ENCODE peak calls at places on chromosome 13, in nine cellular contexts. One of them, this sample, is unnamed.

GRCh38 chr13:79096099-79096498 is 310.0 kb downstream of the RBM26 start:
- DNase-seq in breast epithelium: no peak
- DNase-seq in fibroblast of mammary gland: no peak
- DNase-seq in heart right ventricle: no peak
- DNase-seq in pancreas: no peak
- DNase-seq in left ventricle myocardium inferior: no peak
- DNase-seq in RWPE2: no peak
- DNase-seq in ascending aorta: no peak
- DNase-seq in HCT116: no peak
- DNase-seq in this sample: no peak

GRCh38 chr13:101627556-101627943 is 175.1 kb downstream of the ITGBL1 start:
- DNase-seq in breast epithelium: no peak
- DNase-seq in fibroblast of mammary gland: peak; percentile 37
- DNase-seq in heart right ventricle: no peak
- DNase-seq in pancreas: no peak
- DNase-seq in left ventricle myocardium inferior: no peak
- DNase-seq in RWPE2: no peak
- DNase-seq in ascending aorta: no peak
- DNase-seq in HCT116: no peak
- DNase-seq in this sample: peak; percentile 35

GRCh38 chr13:19810996-19811881 is 28.5 kb upstream of the PSPC1 start:
- DNase-seq in breast epithelium: no peak
- DNase-seq in fibroblast of mammary gland: peak; percentile 11
- DNase-seq in heart right ventricle: no peak
- DNase-seq in pancreas: no peak
- DNase-seq in left ventricle myocardium inferior: no peak
- DNase-seq in RWPE2: no peak
- DNase-seq in ascending aorta: no peak
- DNase-seq in HCT116: no peak
- DNase-seq in this sample: no peak

GRCh38 chr13:20713751-20714150 is 10.3 kb downstream of the IL17D start:
- DNase-seq in breast epithelium: no peak
- DNase-seq in fibroblast of mammary gland: peak; percentile 70
- DNase-seq in heart right ventricle: no peak
- DNase-seq in pancreas: no peak
- DNase-seq in left ventricle myocardium inferior: no peak
- DNase-seq in RWPE2: no peak
- DNase-seq in ascending aorta: no peak
- DNase-seq in HCT116: no peak
- DNase-seq in this sample: peak; percentile 57

GRCh38 chr13:95275322-95276118 is 25.7 kb downstream of the ABCC4 start:
- DNase-seq in breast epithelium: no peak
- DNase-seq in fibroblast of mammary gland: peak; percentile 12
- DNase-seq in heart right ventricle: no peak
- DNase-seq in pancreas: no peak
- DNase-seq in left ventricle myocardium inferior: no peak
- DNase-seq in RWPE2: no peak
- DNase-seq in ascending aorta: no peak
- DNase-seq in HCT116: no peak
- DNase-seq in this sample: no peak

GRCh38 chr13:79631260-79631659 is 150.3 kb downstream of the NDFIP2 start:
- DNase-seq in breast epithelium: peak; percentile 65
- DNase-seq in fibroblast of mammary gland: peak; percentile 73
- DNase-seq in heart right ventricle: peak; percentile 7
- DNase-seq in pancreas: no peak
- DNase-seq in left ventricle myocardium inferior: no peak
- DNase-seq in RWPE2: peak; percentile 64
- DNase-seq in ascending aorta: no peak
- DNase-seq in HCT116: peak; percentile 56
- DNase-seq in this sample: peak; percentile 78

GRCh38 chr13:81480634-81481033 is 1139.7 kb upstream of the SPRY2 start:
- DNase-seq in breast epithelium: no peak
- DNase-seq in fibroblast of mammary gland: no peak
- DNase-seq in heart right ventricle: no peak
- DNase-seq in pancreas: no peak
- DNase-seq in left ventricle myocardium inferior: no peak
- DNase-seq in RWPE2: no peak
- DNase-seq in ascending aorta: no peak
- DNase-seq in HCT116: no peak
- DNase-seq in this sample: no peak

GRCh38 chr13:109816112-109816978 is 30.0 kb upstream of the IRS2 start:
- DNase-seq in breast epithelium: no peak
- DNase-seq in fibroblast of mammary gland: peak; percentile 22
- DNase-seq in heart right ventricle: no peak
- DNase-seq in pancreas: peak; percentile 44
- DNase-seq in left ventricle myocardium inferior: no peak
- DNase-seq in RWPE2: no peak
- DNase-seq in ascending aorta: no peak
- DNase-seq in HCT116: no peak
- DNase-seq in this sample: no peak

GRCh38 chr13:51502206-51502651 is 49.4 kb upstream of the INTS6 start:
- DNase-seq in breast epithelium: no peak
- DNase-seq in fibroblast of mammary gland: peak; percentile 74
- DNase-seq in heart right ventricle: no peak
- DNase-seq in pancreas: no peak
- DNase-seq in left ventricle myocardium inferior: no peak
- DNase-seq in RWPE2: no peak
- DNase-seq in ascending aorta: no peak
- DNase-seq in HCT116: no peak
- DNase-seq in this sample: no peak

GRCh38 chr13:77868717-77869116 is 49.9 kb downstream of the EDNRB start:
- DNase-seq in breast epithelium: no peak
- DNase-seq in fibroblast of mammary gland: peak; percentile 77
- DNase-seq in heart right ventricle: no peak
- DNase-seq in pancreas: no peak
- DNase-seq in left ventricle myocardium inferior: no peak
- DNase-seq in RWPE2: no peak
- DNase-seq in ascending aorta: no peak
- DNase-seq in HCT116: no peak
- DNase-seq in this sample: peak; percentile 12

GRCh38 chr13:112434937-112435523 is 58.9 kb downstream of the SPACA7 start:
- DNase-seq in breast epithelium: no peak
- DNase-seq in fibroblast of mammary gland: no peak
- DNase-seq in heart right ventricle: no peak
- DNase-seq in pancreas: no peak
- DNase-seq in left ventricle myocardium inferior: no peak
- DNase-seq in RWPE2: no peak
- DNase-seq in ascending aorta: no peak
- DNase-seq in HCT116: no peak
- DNase-seq in this sample: no peak

GRCh38 chr13:88345171-88345847 is 674.1 kb downstream of the SLITRK5 start:
- DNase-seq in breast epithelium: no peak
- DNase-seq in fibroblast of mammary gland: no peak
- DNase-seq in heart right ventricle: no peak
- DNase-seq in pancreas: no peak
- DNase-seq in left ventricle myocardium inferior: no peak
- DNase-seq in RWPE2: no peak
- DNase-seq in ascending aorta: no peak
- DNase-seq in HCT116: no peak
- DNase-seq in this sample: no peak

GRCh38 chr13:111663505-111663904 is 343.1 kb downstream of the TEX29 start:
- DNase-seq in breast epithelium: no peak
- DNase-seq in fibroblast of mammary gland: no peak
- DNase-seq in heart right ventricle: no peak
- DNase-seq in pancreas: no peak
- DNase-seq in left ventricle myocardium inferior: no peak
- DNase-seq in RWPE2: no peak
- DNase-seq in ascending aorta: no peak
- DNase-seq in HCT116: no peak
- DNase-seq in this sample: no peak

GRCh38 chr13:28401303-28402056 is 93.4 kb downstream of the FLT1 start:
- DNase-seq in breast epithelium: no peak
- DNase-seq in fibroblast of mammary gland: peak; percentile 82
- DNase-seq in heart right ventricle: no peak
- DNase-seq in pancreas: no peak
- DNase-seq in left ventricle myocardium inferior: no peak
- DNase-seq in RWPE2: no peak
- DNase-seq in ascending aorta: no peak
- DNase-seq in HCT116: no peak
- DNase-seq in this sample: peak; percentile 22

GRCh38 chr13:84896128-84896527 is 903.1 kb downstream of the SLITRK6 start:
- DNase-seq in breast epithelium: no peak
- DNase-seq in fibroblast of mammary gland: peak; percentile 65
- DNase-seq in heart right ventricle: no peak
- DNase-seq in pancreas: no peak
- DNase-seq in left ventricle myocardium inferior: no peak
- DNase-seq in RWPE2: no peak
- DNase-seq in ascending aorta: no peak
- DNase-seq in HCT116: peak; percentile 45
- DNase-seq in this sample: peak; percentile 62
- TF ChIP-seq CTCF in breast epithelium: no peak
- TF ChIP-seq CTCF in fibroblast of mammary gland: peak; percentile 61
- TF ChIP-seq CTCF in heart right ventricle: peak; percentile 68
- TF ChIP-seq CTCF in pancreas: peak; percentile 11
- TF ChIP-seq CTCF in left ventricle myocardium inferior: peak; percentile 68
- TF ChIP-seq CTCF in RWPE2: peak; percentile 81
- TF ChIP-seq CTCF in ascending aorta: peak; percentile 50
- TF ChIP-seq CTCF in HCT116: peak; percentile 66
- TF ChIP-seq CTCF in this sample: peak; percentile 58

DNA sequence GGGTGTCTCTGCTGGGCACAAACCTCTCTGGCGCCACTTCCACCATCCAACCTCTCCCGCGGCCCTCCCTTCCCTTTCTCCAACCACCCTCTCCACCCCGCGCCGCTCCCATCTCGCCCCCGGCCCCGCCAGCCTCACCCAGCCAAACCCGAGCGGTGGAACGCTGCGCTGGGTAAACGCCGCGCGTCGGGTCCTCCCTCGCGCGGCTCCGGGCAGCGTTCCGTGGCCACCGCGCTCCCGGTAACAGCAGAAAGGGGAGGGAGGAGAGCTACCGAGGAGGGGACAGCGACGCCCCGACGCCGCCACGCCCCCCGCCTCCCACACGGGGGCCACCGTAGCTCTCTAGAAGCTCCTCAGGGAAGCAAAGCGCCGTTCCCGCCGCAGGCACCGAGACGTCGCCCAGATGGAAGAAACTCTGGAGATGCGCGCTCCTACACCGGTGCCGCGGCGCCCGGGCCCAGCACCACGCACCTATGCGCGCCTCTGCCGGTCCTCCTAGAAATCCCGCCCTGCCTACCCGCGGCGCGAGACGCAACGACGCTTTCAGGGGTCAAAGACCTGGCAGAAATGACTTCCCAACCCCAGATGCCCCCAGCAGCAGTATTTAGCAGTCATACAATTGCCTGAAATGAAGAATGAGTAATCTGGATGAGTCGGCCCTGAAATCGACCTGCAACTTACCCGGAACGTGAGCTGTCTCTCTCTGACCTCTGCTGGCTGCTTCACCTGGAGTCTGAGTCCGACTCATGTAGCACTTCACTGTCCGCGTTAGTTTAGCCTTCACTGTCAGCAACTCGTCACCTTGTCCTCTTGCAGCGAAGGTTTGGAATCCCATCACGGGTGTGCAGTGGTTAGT is at the start of gene RUBCNL:
- DNase-seq in breast epithelium: no peak
- DNase-seq in fibroblast of mammary gland: peak; percentile 64
- DNase-seq in heart right ventricle: no peak
- DNase-seq in pancreas: peak; percentile 27
- DNase-seq in left ventricle myocardium inferior: peak; percentile 34
- DNase-seq in RWPE2: peak; percentile 58
- DNase-seq in ascending aorta: no peak
- DNase-seq in HCT116: peak; percentile 26
- DNase-seq in this sample: peak; percentile 38
- H3K4me3 ChIP-seq in breast epithelium: peak within 1 kb of the TSS; percentile 74
- H3K4me3 ChIP-seq in fibroblast of mammary gland: peak within 1 kb of the TSS; percentile 44
- H3K4me3 ChIP-seq in heart right ventricle: peak within 1 kb of the TSS; percentile 53
- H3K4me3 ChIP-seq in pancreas: peak within 1 kb of the TSS; percentile 31
- H3K4me3 ChIP-seq in left ventricle myocardium inferior: peak within 1 kb of the TSS; percentile 62
- H3K4me3 ChIP-seq in RWPE2: peak within 1 kb of the TSS; percentile 28
- H3K4me3 ChIP-seq in ascending aorta: peak within 1 kb of the TSS; percentile 73
- H3K4me3 ChIP-seq in HCT116: peak within 1 kb of the TSS; percentile 52
- H3K4me3 ChIP-seq in this sample: peak within 1 kb of the TSS; percentile 36

GRCh38 chr13:29568731-29569130 is 26.8 kb downstream of the SLC7A1 start:
- DNase-seq in breast epithelium: no peak
- DNase-seq in fibroblast of mammary gland: no peak
- DNase-seq in heart right ventricle: no peak
- DNase-seq in pancreas: no peak
- DNase-seq in left ventricle myocardium inferior: no peak
- DNase-seq in RWPE2: no peak
- DNase-seq in ascending aorta: no peak
- DNase-seq in HCT116: no peak
- DNase-seq in this sample: no peak
- TF ChIP-seq CTCF in breast epithelium: no peak
- TF ChIP-seq CTCF in fibroblast of mammary gland: no peak
- TF ChIP-seq CTCF in heart right ventricle: no peak
- TF ChIP-seq CTCF in pancreas: no peak
- TF ChIP-seq CTCF in left ventricle myocardium inferior: no peak
- TF ChIP-seq CTCF in RWPE2: no peak
- TF ChIP-seq CTCF in ascending aorta: no peak
- TF ChIP-seq CTCF in HCT116: no peak
- TF ChIP-seq CTCF in this sample: no peak

GRCh38 chr13:98541701-98542203 is 35.2 kb downstream of the STK24 start:
- DNase-seq in breast epithelium: no peak
- DNase-seq in fibroblast of mammary gland: peak; percentile 56
- DNase-seq in heart right ventricle: no peak
- DNase-seq in pancreas: no peak
- DNase-seq in left ventricle myocardium inferior: no peak
- DNase-seq in RWPE2: no peak
- DNase-seq in ascending aorta: no peak
- DNase-seq in HCT116: no peak
- DNase-seq in this sample: no peak

GRCh38 chr13:98544105-98544710 is 32.7 kb downstream of the STK24 start:
- DNase-seq in breast epithelium: no peak
- DNase-seq in fibroblast of mammary gland: no peak
- DNase-seq in heart right ventricle: no peak
- DNase-seq in pancreas: no peak
- DNase-seq in left ventricle myocardium inferior: no peak
- DNase-seq in RWPE2: no peak
- DNase-seq in ascending aorta: no peak
- DNase-seq in HCT116: no peak
- DNase-seq in this sample: no peak

GRCh38 chr13:98541211-98541610 is 35.7 kb downstream of the STK24 start:
- DNase-seq in breast epithelium: no peak
- DNase-seq in fibroblast of mammary gland: peak; percentile 53
- DNase-seq in heart right ventricle: no peak
- DNase-seq in pancreas: no peak
- DNase-seq in left ventricle myocardium inferior: no peak
- DNase-seq in RWPE2: no peak
- DNase-seq in ascending aorta: no peak
- DNase-seq in HCT116: no peak
- DNase-seq in this sample: no peak

GRCh38 chr13:98543380-98544104 is 33.4 kb downstream of the STK24 start:
- DNase-seq in breast epithelium: no peak
- DNase-seq in fibroblast of mammary gland: no peak
- DNase-seq in heart right ventricle: no peak
- DNase-seq in pancreas: no peak
- DNase-seq in left ventricle myocardium inferior: no peak
- DNase-seq in RWPE2: no peak
- DNase-seq in ascending aorta: no peak
- DNase-seq in HCT116: no peak
- DNase-seq in this sample: no peak

GRCh38 chr13:98542568-98543379 is 34.1 kb downstream of the STK24 start:
- DNase-seq in breast epithelium: no peak
- DNase-seq in fibroblast of mammary gland: no peak
- DNase-seq in heart right ventricle: no peak
- DNase-seq in pancreas: no peak
- DNase-seq in left ventricle myocardium inferior: no peak
- DNase-seq in RWPE2: no peak
- DNase-seq in ascending aorta: no peak
- DNase-seq in HCT116: no peak
- DNase-seq in this sample: no peak
- H3K4me3 ChIP-seq in breast epithelium: peak overlapping the region; percentile 45
- H3K4me3 ChIP-seq in fibroblast of mammary gland: no peak overlapping the region
- H3K4me3 ChIP-seq in heart right ventricle: peak overlapping the region; percentile 33
- H3K4me3 ChIP-seq in pancreas: no peak overlapping the region
- H3K4me3 ChIP-seq in left ventricle myocardium inferior: peak overlapping the region; percentile 45
- H3K4me3 ChIP-seq in RWPE2: no peak overlapping the region
- H3K4me3 ChIP-seq in ascending aorta: peak overlapping the region; percentile 21
- H3K4me3 ChIP-seq in HCT116: no peak overlapping the region
- H3K4me3 ChIP-seq in this sample: no peak overlapping the region

This sample was measured in astrocyte of the spinal cord.